ENCODE peak calls at places on chromosomes 13 and 19, in nine cellular contexts. N, W, X, H, R, J, K, S and F are unnamed samples.
A peak's percentile ranks its signal among the peaks of the same experiment; 100 is the strongest.

GRCh38 chr19:57708641-57709354 is at the start of gene ZNF154:
- DNase-seq in N (no peak), W (peak; percentile 77), X (peak; percentile 79), H (peak; percentile 61), R (no peak), J (peak; percentile 21), K (no peak), S (peak; percentile 91), F (no peak)

GRCh38 chr19:3284759-3285646 is 60.5 kb downstream of the CELF5 start:
- DNase-seq in N (peak; percentile 95), W (no peak), X (peak; percentile 25), H (peak; percentile 62), R (no peak), J (peak; percentile 21), K (no peak), S (peak; percentile 99), F (no peak)

GRCh38 chr13:97367427-97367826 is 66.5 kb upstream of the RAP2A start:
- DNase-seq in N (no peak), W (no peak), X (peak; percentile 93), H (no peak), R (no peak), J (no peak), K (no peak), S (no peak), F (no peak)

GRCh38 chr19:44808463-44809371 is at the start of gene BCAM:
- DNase-seq in N (peak; percentile 58), W (peak; percentile 42), X (peak; percentile 64), H (peak; percentile 86), R (peak; percentile 55), J (peak; percentile 86), K (no peak), S (peak; percentile 81), F (no peak)

GRCh38 chr19:43789029-43789428 is 8.3 kb upstream of the KCNN4 start:
- DNase-seq in N (peak; percentile 44), W (no peak), X (peak; percentile 44), H (no peak), R (no peak), J (no peak), K (no peak), S (no peak), F (no peak)

GRCh38 chr13:107969551-107969950 is 245.8 kb downstream of the LIG4 start:
- DNase-seq in N (no peak), W (no peak), X (no peak), H (no peak), R (no peak), J (no peak), K (no peak), S (no peak), F (no peak)

GRCh38 chr13:40878823-40879222 is 89.4 kb downstream of the SLC25A15 start:
- DNase-seq in N (no peak), W (no peak), X (no peak), H (no peak), R (no peak), J (no peak), K (no peak), S (no peak), F (no peak)

GRCh38 chr13:31011193-31011860 is 78.9 kb downstream of the TEX26 start:
- DNase-seq in N (no peak), W (no peak), X (no peak), H (no peak), R (no peak), J (no peak), K (no peak), S (no peak), F (no peak)

GRCh38 chr19:10335149-10336053 is 2.1 kb upstream of the RAVER1 start:
- DNase-seq in N (no peak), W (no peak), X (no peak), H (no peak), R (no peak), J (no peak), K (no peak), S (peak; percentile 52), F (no peak)

GRCh38 chr13:113029061-113029445 is 60.0 kb downstream of the MCF2L start:
- DNase-seq in N (no peak), W (no peak), X (no peak), H (no peak), R (no peak), J (no peak), K (no peak), S (no peak), F (no peak)

GRCh38 chr13:113026391-113026910 is 57.4 kb downstream of the MCF2L start:
- DNase-seq in N (no peak), W (no peak), X (no peak), H (no peak), R (no peak), J (no peak), K (no peak), S (no peak), F (no peak)

GRCh38 chr13:113027566-113027965 is 58.6 kb downstream of the MCF2L start:
- DNase-seq in N (no peak), W (no peak), X (no peak), H (no peak), R (no peak), J (no peak), K (no peak), S (no peak), F (no peak)

GRCh38 chr13:113028336-113029060 is 59.5 kb downstream of the MCF2L start:
- DNase-seq in N (no peak), W (no peak), X (no peak), H (no peak), R (no peak), J (no peak), K (no peak), S (no peak), F (no peak)

GRCh38 chr13:113027095-113027494 is 58.1 kb downstream of the MCF2L start:
- DNase-seq in N (no peak), W (no peak), X (no peak), H (no peak), R (no peak), J (no peak), K (no peak), S (no peak), F (no peak)
- H3K27ac ChIP-seq in N (no peak overlapping the region), W (peak overlapping the region; percentile 46), X (no peak overlapping the region), H (no peak overlapping the region), R (no peak overlapping the region), J (no peak overlapping the region), K (no peak overlapping the region), S (no peak overlapping the region), F (no peak overlapping the region)

DNA sequence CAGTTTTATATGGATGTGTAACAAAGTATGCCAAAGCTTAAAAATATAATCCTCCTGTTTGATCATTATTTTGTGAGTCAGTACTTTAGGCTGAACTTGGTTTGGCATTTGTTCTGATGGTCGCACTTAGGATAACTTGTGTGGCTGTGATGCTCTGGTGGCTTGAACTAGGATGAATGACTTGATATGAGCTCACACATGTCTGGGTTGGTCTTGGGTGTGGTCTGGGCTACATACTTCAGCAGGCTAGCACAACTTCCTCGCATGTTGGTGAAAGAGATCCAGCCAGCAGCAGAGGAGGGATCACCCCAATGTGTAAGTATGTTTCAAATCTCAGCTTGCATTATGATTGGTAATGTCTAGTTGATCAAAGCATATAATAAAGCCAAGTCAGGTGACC is 969.1 kb upstream of the PCDH9 start:
- DNase-seq in N (no peak), W (no peak), X (peak; percentile 16), H (no peak), R (no peak), J (no peak), K (no peak), S (no peak), F (no peak)
- H3K27ac ChIP-seq in N (no peak overlapping the region), W (no peak overlapping the region), X (no peak overlapping the region), H (no peak overlapping the region), R (no peak overlapping the region), J (no peak overlapping the region), K (no peak overlapping the region), S (no peak overlapping the region), F (no peak overlapping the region)

GRCh38 chr13:91123456-91124127 is 223.9 kb upstream of the MIR17HG start:
- DNase-seq in N (no peak), W (no peak), X (no peak), H (no peak), R (no peak), J (no peak), K (no peak), S (no peak), F (no peak)

GRCh38 chr13:91122766-91123165 is 224.7 kb upstream of the MIR17HG start:
- DNase-seq in N (no peak), W (no peak), X (no peak), H (no peak), R (no peak), J (no peak), K (no peak), S (no peak), F (no peak)

GRCh38 chr13:91115776-91116175 is 231.7 kb upstream of the MIR17HG start:
- DNase-seq in N (no peak), W (no peak), X (no peak), H (no peak), R (no peak), J (no peak), K (no peak), S (no peak), F (no peak)

GRCh38 chr13:91119643-91120042 is 227.8 kb upstream of the MIR17HG start:
- DNase-seq in N (no peak), W (no peak), X (no peak), H (no peak), R (no peak), J (no peak), K (no peak), S (no peak), F (no peak)
- H3K27ac ChIP-seq in N (no peak overlapping the region), W (no peak overlapping the region), X (no peak overlapping the region), H (no peak overlapping the region), R (no peak overlapping the region), J (no peak overlapping the region), K (no peak overlapping the region), S (no peak overlapping the region), F (no peak overlapping the region)

GRCh38 chr13:23515116-23515515 is 55.1 kb upstream of the TNFRSF19 start:
- DNase-seq in N (no peak), W (no peak), X (no peak), H (no peak), R (no peak), J (no peak), K (no peak), S (no peak), F (no peak)

GRCh38 chr13:23518231-23518630 is 52.0 kb upstream of the TNFRSF19 start:
- DNase-seq in N (no peak), W (no peak), X (no peak), H (no peak), R (no peak), J (no peak), K (no peak), S (no peak), F (no peak)

GRCh38 chr13:23514076-23514475 is 56.1 kb upstream of the TNFRSF19 start:
- DNase-seq in N (no peak), W (no peak), X (no peak), H (no peak), R (no peak), J (no peak), K (no peak), S (no peak), F (no peak)

GRCh38 chr13:23516190-23516589 is 54.0 kb upstream of the TNFRSF19 start:
- DNase-seq in N (no peak), W (no peak), X (peak; percentile 75), H (no peak), R (no peak), J (no peak), K (no peak), S (no peak), F (no peak)

DNA sequence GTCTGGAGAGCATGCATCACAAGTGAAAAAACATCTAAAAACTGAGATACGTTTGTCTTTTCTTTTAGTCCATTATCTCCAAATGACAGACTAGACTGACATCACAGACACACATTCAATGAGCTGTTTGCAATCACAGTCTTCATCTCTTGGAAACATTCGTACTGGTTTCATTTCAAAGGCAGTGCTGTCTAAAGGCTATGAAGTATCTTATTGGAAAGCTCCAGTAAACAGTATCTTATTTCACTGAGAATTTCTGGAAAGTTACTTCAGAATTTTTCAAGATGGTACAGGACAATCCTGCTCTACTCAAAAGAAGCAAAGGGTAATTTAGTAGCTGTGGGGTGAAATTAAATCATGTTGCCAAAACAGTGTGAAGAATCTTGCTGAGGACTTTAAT is 53.5 kb upstream of the TNFRSF19 start:
- DNase-seq in N (no peak), W (no peak), X (peak; percentile 36), H (no peak), R (no peak), J (no peak), K (no peak), S (no peak), F (no peak)
- H3K27ac ChIP-seq in N (no peak overlapping the region), W (no peak overlapping the region), X (no peak overlapping the region), H (peak overlapping the region; percentile 0), R (no peak overlapping the region), J (no peak overlapping the region), K (no peak overlapping the region), S (no peak overlapping the region), F (no peak overlapping the region)